ENCODE peak calls at places on chromosomes 16 and 17, in six cellular contexts. One of them, this sample, is unnamed.

GRCh38 chr17:57266842-57267241 is 10.5 kb downstream of the MSI2 start:
- DNase-seq in omental fat pad: no peak
- DNase-seq in HT-29: no peak
- DNase-seq in GM23338: no peak
- DNase-seq in A549: no peak
- DNase-seq in NCI-H1930: no peak
- DNase-seq in this sample: no peak

GRCh38 chr17:2011421-2012371 is 13.4 kb downstream of the RTN4RL1 start:
- DNase-seq in NCI-H1930: no peak
- DNase-seq in A549: no peak
- DNase-seq in GM23338: peak
- DNase-seq in omental fat pad: no peak
- DNase-seq in HT-29: peak
- DNase-seq in this sample: peak

GRCh38 chr16:55340445-55340844 is 16.4 kb downstream of the IRX6 start:
- DNase-seq in GM23338: no peak
- DNase-seq in NCI-H1930: no peak
- DNase-seq in A549: no peak
- DNase-seq in omental fat pad: no peak
- DNase-seq in HT-29: no peak
- DNase-seq in this sample: no peak

GRCh38 chr16:57818377-57819055 is 16.2 kb upstream of the KIFC3 start:
- DNase-seq in A549: no peak
- DNase-seq in omental fat pad: no peak
- DNase-seq in NCI-H1930: peak
- DNase-seq in GM23338: no peak
- DNase-seq in HT-29: no peak
- DNase-seq in this sample: no peak

GRCh38 chr17:40906613-40907012 is 21.6 kb upstream of the KRT20 start:
- DNase-seq in HT-29: no peak
- DNase-seq in omental fat pad: no peak
- DNase-seq in NCI-H1930: no peak
- DNase-seq in GM23338: no peak
- DNase-seq in A549: no peak
- DNase-seq in this sample: no peak

GRCh38 chr17:77665833-77666232 is 292.7 kb upstream of the TNRC6C start:
- DNase-seq in NCI-H1930: no peak
- DNase-seq in A549: no peak
- DNase-seq in GM23338: no peak
- DNase-seq in HT-29: no peak
- DNase-seq in omental fat pad: no peak
- DNase-seq in this sample: no peak

GRCh38 chr17:43591750-43592562 is 45.8 kb upstream of the ETV4 start:
- DNase-seq in HT-29: no peak
- DNase-seq in GM23338: no peak
- DNase-seq in A549: no peak
- DNase-seq in NCI-H1930: no peak
- DNase-seq in omental fat pad: peak
- DNase-seq in this sample: peak

GRCh38 chr17:61399131-61400057 is at the start of gene TBX2:
- DNase-seq in A549: peak
- DNase-seq in GM23338: peak
- DNase-seq in NCI-H1930: peak
- DNase-seq in HT-29: no peak
- DNase-seq in omental fat pad: no peak
- DNase-seq in this sample: peak

This sample was measured in ELF-1.